ENCODE peak calls at places on chromosomes 7 and 10, in five cellular contexts. P, S, T, B and W are unnamed samples.
A peak's percentile ranks its signal among the peaks of the same experiment; 100 is the strongest.

GRCh38 chr7:158035343-158035742 is 552.3 kb downstream of the PTPRN2 start:
- DNase-seq in B (no peak), S (no peak), T (no peak), P (no peak), W (no peak)

GRCh38 chr7:47380325-47381131 is 201.4 kb downstream of the TNS3 start:
- DNase-seq in S (peak; percentile 45), T (peak; percentile 25), P (peak; percentile 81), B (peak; percentile 85), W (no peak)

GRCh38 chr10:132699411-132700167 is 86.4 kb downstream of the NKX6-2 start:
- DNase-seq in S (no peak), T (peak; percentile 32), B (no peak), P (no peak), W (peak; percentile 10)

GRCh38 chr10:17029581-17030271 is 99.9 kb downstream of the CUBN start:
- DNase-seq in P (peak; percentile 82), S (peak; percentile 74), T (peak; percentile 72), B (peak; percentile 92), W (peak; percentile 61)

GRCh38 chr10:24718031-24718855 is 5.4 kb downstream of the ARHGAP21 start:
- DNase-seq in B (peak; percentile 79), T (no peak), S (peak; percentile 83), P (peak; percentile 88), W (no peak)

GRCh38 chr10:50851884-50852671 is 33.3 kb downstream of the A1CF start:
- DNase-seq in S (no peak), B (no peak), T (no peak), P (no peak), W (peak; percentile 57)

GRCh38 chr7:79055722-79056415 is 397.6 kb downstream of the MAGI2 start:
- DNase-seq in S (peak; percentile 87), B (no peak), P (peak; percentile 5), T (no peak), W (peak; percentile 80)

GRCh38 chr10:51892965-51893658 is 193.7 kb upstream of the CSTF2T start:
- DNase-seq in S (peak; percentile 34), T (no peak), P (peak; percentile 9), B (peak; percentile 32), W (peak; percentile 8)

GRCh38 chr7:69190738-69191137 is 407.5 kb upstream of the AUTS2 start:
- DNase-seq in S (no peak), T (no peak), B (peak; percentile 9), P (no peak), W (no peak)

GRCh38 chr7:30932562-30932961 is 20.9 kb downstream of the AQP1 start:
- DNase-seq in S (no peak), P (no peak), B (no peak), T (no peak), W (peak; percentile 71)

GRCh38 chr7:147498081-147498480 is 1092.5 kb upstream of the C7orf33 start:
- DNase-seq in T (no peak), P (no peak), S (no peak), B (peak; percentile 81), W (no peak)

GRCh38 chr7:157568785-157569584 is 232.2 kb downstream of the DNAJB6 start:
- DNase-seq in T (peak; percentile 69), P (peak; percentile 10), B (peak; percentile 52), S (peak; percentile 4), W (peak; percentile 58)

GRCh38 chr10:32937824-32938482 is 20.1 kb downstream of the ITGB1 start:
- DNase-seq in B (peak; percentile 49), P (peak; percentile 52), T (no peak), S (peak; percentile 64), W (no peak)

GRCh38 chr7:91455411-91455810 is 191.2 kb downstream of the FZD1 start:
- DNase-seq in B (no peak), P (no peak), T (no peak), S (no peak), W (no peak)

GRCh38 chr7:151383638-151384351 is 26.0 kb downstream of the WDR86 start:
- DNase-seq in T (no peak), B (no peak), S (peak; percentile 70), P (no peak), W (no peak)

GRCh38 chr10:48444266-48444665 is 137.8 kb downstream of the MAPK8 start:
- DNase-seq in S (peak; percentile 72), T (no peak), B (peak; percentile 39), P (peak; percentile 33), W (no peak)

DNA sequence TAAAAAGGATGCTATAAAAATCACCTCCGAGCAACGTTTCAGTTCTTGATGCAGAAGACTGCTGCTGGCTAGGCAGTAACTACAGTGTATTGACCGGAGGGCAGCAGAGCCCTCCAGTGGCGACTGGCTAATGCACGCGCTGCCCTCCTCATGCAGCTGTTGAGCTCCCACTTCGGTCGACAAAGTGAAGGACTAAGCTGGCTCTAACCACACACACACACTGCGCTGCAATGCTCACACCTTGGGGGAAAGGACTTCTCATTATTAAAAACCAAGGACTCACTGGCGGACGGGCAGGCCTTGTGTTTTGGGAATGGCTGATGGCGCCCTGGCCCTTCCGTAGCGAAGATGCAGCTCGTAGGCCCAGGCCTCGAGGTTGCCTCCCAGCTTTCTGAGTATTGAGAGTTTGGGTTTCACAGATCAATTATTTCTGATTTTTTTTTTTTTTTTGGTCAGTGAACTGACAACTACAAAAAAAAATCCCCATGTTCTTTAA is 120.9 kb upstream of the DIP2C start:
- DNase-seq in S (no peak), T (no peak), P (no peak), B (peak; percentile 61), W (no peak)
- TF ChIP-seq CTCF in S (peak; percentile 29), T (peak; percentile 48), P (peak; percentile 27), B (peak; percentile 51), W (no peak)

GRCh38 chr7:73615886-73616285 is 8.4 kb downstream of the MLXIPL start:
- DNase-seq in T (no peak), P (peak; percentile 18), B (peak; percentile 32), S (peak; percentile 25), W (no peak)
- TF ChIP-seq CTCF in T (no peak), P (peak; percentile 14), B (no peak), S (no peak), W (no peak)

DNA sequence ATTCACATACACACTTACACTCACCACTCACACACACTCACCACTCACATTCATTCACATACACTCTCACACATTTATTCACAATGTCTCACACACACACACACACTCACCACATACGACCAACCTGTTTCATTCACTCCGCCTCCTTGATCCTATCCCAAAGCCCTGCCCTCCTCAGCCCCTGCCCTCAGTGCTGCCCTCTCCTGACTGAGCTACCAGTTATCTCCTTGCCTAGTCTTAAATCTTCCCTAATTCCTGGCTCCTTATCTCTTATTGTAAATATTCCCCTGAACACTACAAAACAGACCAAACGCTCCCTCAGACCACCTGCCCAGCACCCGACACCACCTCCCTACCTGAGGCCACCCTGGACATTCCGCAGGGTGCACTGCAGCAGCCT is 26.1 kb upstream of the C10orf120 start:
- DNase-seq in S (peak; percentile 12), T (no peak), P (no peak), B (no peak), W (no peak)
- TF ChIP-seq CTCF in S (no peak), T (no peak), P (no peak), B (no peak), W (no peak)

DNA sequence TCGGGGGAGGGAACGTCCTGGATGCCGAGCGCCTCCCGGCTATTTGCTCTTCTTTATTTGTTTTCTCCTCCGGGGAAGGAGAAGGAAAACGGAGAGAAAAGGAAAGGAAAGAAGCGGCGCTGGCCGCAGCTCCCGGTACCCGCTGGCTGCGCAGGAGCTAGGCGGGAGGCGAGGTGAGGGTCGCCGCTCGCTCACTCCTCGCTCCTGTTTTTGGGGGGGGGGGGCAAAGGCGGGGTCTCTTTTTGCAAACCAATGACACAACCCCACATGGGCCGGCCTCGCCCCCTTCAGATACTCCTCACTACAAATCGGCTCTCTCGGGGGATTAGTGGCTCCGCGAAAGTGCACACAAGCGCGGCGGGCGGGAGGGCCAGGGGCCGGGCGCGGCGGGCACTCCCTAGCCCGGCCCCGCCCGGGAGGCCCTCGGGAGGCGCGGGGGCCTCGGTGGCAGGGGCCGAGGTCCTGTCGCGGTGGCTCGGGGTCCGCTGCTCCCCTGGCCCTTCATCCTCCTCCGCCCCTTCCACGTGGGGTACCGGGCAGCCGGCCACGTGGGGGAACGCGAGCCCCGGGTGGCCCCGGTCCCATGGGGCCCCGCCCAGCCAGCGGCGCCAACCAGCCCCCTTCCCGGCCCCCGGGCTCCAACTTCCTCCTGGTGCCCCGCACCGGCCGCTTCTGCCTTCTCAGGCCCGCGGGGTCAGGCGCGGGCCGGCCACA is 650 bp upstream of the CTBP2 start:
- DNase-seq in P (peak; percentile 93), B (peak; percentile 89), T (peak; percentile 89), S (peak; percentile 78), W (peak; percentile 76)
- TF ChIP-seq CTCF in P (no peak), B (peak; percentile 40), T (no peak), S (no peak), W (no peak)

GRCh38 chr10:47438857-47439474 is 44.9 kb downstream of the ANXA8 start:
- DNase-seq in S (peak; percentile 85), T (no peak), B (peak; percentile 83), P (peak; percentile 74), W (peak; percentile 73)
- TF ChIP-seq CTCF in S (peak; percentile 86), T (no peak), B (peak; percentile 84), P (peak; percentile 88), W (peak; percentile 28)